ENCODE peak calls at places on chromosome 19, in seven cellular contexts. Q is HepG2, S is HCT116, G is K562, W is Panc1, P is upper lobe of left lung, V is GM23338. T is an unnamed sample.

GRCh38 chr19:58003153-58003828 is 671 bp upstream of the ZNF606 start:
- ATAC-seq in Q (no peak), S (no peak), G (no peak), W (peak), P (peak), V (peak), T (no peak)

GRCh38 chr19:13052447-13053232 is 50.0 kb downstream of the LYL1 start:
- ATAC-seq in Q (no peak), S (no peak), G (no peak), W (no peak), P (no peak), V (no peak), T (no peak)

GRCh38 chr19:28208745-28209144 is 1004.2 kb downstream of the UQCRFS1 start:
- ATAC-seq in Q (no peak), S (no peak), G (peak), W (no peak), P (no peak), V (peak), T (no peak)

GRCh38 chr19:6038634-6039405 is 60.9 kb upstream of the RANBP3 start:
- ATAC-seq in Q (no peak), S (no peak), G (no peak), W (no peak), P (no peak), V (no peak), T (no peak)

GRCh38 chr19:18840288-18841260 is 8.8 kb downstream of the UPF1 start:
- ATAC-seq in Q (peak), S (peak), G (no peak), W (peak), P (no peak), V (peak), T (no peak)

GRCh38 chr19:39603825-39604224 is 1.5 kb downstream of the LGALS13 start:
- ATAC-seq in Q (no peak), S (no peak), G (no peak), W (peak), P (no peak), V (no peak), T (no peak)

GRCh38 chr19:6030214-6030507 is 52.2 kb upstream of the RANBP3 start:
- ATAC-seq in Q (no peak), S (no peak), G (no peak), W (no peak), P (peak), V (no peak), T (no peak)

GRCh38 chr19:44615529-44616247 is 2.3 kb downstream of the IGSF23 start:
- ATAC-seq in Q (peak), S (no peak), G (no peak), W (no peak), P (no peak), V (peak), T (no peak)

GRCh38 chr19:14561832-14562351 is 10.0 kb downstream of the NDUFB7 start:
- ATAC-seq in Q (no peak), S (no peak), G (no peak), W (peak), P (no peak), V (peak), T (no peak)

GRCh38 chr19:38543286-38543806 is 74.4 kb downstream of the MAP4K1 start:
- ATAC-seq in Q (peak), S (no peak), G (peak), W (no peak), P (no peak), V (no peak), T (peak)

GRCh38 chr19:8096071-8096470 is 43.5 kb downstream of the CCL25 start:
- ATAC-seq in Q (no peak), S (no peak), G (no peak), W (no peak), P (no peak), V (no peak), T (no peak)

GRCh38 chr19:43699506-43700367 is 16.1 kb upstream of the IRGC start:
- ATAC-seq in Q (peak), S (no peak), G (peak), W (no peak), P (peak), V (peak), T (peak)

GRCh38 chr19:18698321-18699167 is 15.1 kb downstream of the CRTC1 start:
- ATAC-seq in Q (peak), S (peak), G (no peak), W (peak), P (no peak), V (no peak), T (no peak)

DNA sequence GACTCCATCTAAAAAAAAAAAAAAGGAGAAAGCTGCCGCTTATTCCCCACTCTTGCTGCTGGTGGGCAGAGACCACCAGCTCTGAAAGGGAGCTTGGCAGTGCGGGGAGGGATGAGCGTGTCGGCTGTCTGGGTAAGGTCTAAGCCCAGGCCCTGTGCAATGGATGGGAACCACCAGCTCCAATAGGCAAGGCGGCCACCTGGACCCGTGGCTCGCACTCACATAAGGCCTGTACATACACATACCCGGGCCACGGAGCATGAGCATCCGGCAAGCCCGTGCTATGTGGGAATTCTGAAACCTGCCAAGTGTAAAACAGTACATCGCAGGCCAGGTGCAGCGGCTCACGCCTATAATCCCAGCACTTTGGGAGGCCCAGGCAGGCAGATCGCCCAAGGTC is 56.6 kb upstream of the USE1 start:
- ATAC-seq in Q (no peak), S (no peak), G (no peak), W (no peak), P (no peak), V (no peak), T (no peak)
- H3K27ac ChIP-seq in Q (no peak), S (no peak), G (no peak), W (no peak), P (no peak), V (no peak), T (no peak)

GRCh38 chr19:16403151-16403977 is 68.4 kb downstream of the EPS15L1 start:
- ATAC-seq in Q (no peak), S (no peak), G (no peak), W (no peak), P (no peak), V (no peak), T (peak)
- TF ChIP-seq POLR2AphosphoS5 in Q (no peak), S (no peak), G (no peak), W (no peak), P (no peak), V (no peak), T (peak)

GRCh38 chr19:41399091-41399490 is 1.5 kb downstream of the BCKDHA start:
- ATAC-seq in Q (no peak), S (no peak), G (no peak), W (no peak), P (no peak), V (no peak), T (no peak)

GRCh38 chr19:41398042-41398403 is 405 bp downstream of the BCKDHA start:
- ATAC-seq in Q (no peak), S (peak), G (peak), W (no peak), P (no peak), V (no peak), T (no peak)

GRCh38 chr19:41401483-41401882 is 3.9 kb downstream of the BCKDHA start:
- ATAC-seq in Q (no peak), S (no peak), G (no peak), W (no peak), P (no peak), V (no peak), T (no peak)

GRCh38 chr19:41398603-41399002 is 985 bp downstream of the BCKDHA start:
- ATAC-seq in Q (peak), S (no peak), G (peak), W (no peak), P (no peak), V (no peak), T (no peak)

DNA sequence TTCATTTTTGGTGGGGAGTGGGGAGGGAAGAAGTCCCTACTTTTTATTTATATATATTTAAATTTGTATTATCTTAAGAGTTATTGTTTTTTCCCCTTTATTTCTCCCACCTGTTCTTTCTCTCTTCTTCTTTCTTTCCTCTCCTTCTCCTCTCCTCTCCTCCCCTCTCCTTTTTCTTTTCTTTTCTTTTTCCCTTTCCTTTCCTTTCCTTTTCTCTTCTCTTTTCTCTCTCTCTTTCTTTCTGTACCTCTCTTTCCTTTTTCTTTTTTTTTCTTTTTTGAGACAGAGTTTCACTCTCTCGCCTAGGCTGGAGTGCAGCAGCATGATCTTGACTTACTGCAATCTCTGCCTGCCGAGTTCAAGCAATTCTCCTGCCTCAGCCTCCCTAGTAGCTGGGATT is 1.9 kb downstream of the BCKDHA start:
- ATAC-seq in Q (no peak), S (no peak), G (no peak), W (no peak), P (no peak), V (no peak), T (no peak)
- H3K4me3 ChIP-seq in Q (no peak), S (no peak), G (no peak), W (no peak), P (no peak), V (no peak), T (no peak)

GRCh38 chr19:46371371-46371901 is 24.5 kb downstream of the PPP5C start:
- ATAC-seq in Q (no peak), S (no peak), G (no peak), W (no peak), P (no peak), V (no peak), T (no peak)
- H3K27ac ChIP-seq in Q (no peak), S (peak), G (no peak), W (no peak), P (peak), V (peak), T (no peak)

GRCh38 chr19:16657384-16657783 is 2.6 kb downstream of the SMIM7 start:
- ATAC-seq in Q (no peak), S (no peak), G (no peak), W (no peak), P (no peak), V (no peak), T (no peak)

GRCh38 chr19:16659464-16659831 is 496 bp downstream of the SMIM7 start:
- ATAC-seq in Q (peak), S (peak), G (peak), W (peak), P (no peak), V (no peak), T (no peak)

GRCh38 chr19:16660763-16661479 is at the start of gene TMEM38A:
- ATAC-seq in Q (peak), S (peak), G (peak), W (peak), P (peak), V (peak), T (peak)

GRCh38 chr19:16659832-16660708 is at the start of gene SMIM7:
- ATAC-seq in Q (peak), S (peak), G (peak), W (peak), P (peak), V (peak), T (peak)

GRCh38 chr19:16661480-16662034 is 618 bp downstream of the TMEM38A start:
- ATAC-seq in Q (no peak), S (no peak), G (no peak), W (no peak), P (no peak), V (peak), T (no peak)
- TF ChIP-seq POLR2AphosphoS5 in Q (no peak), S (no peak), G (no peak), W (no peak), P (no peak), V (no peak), T (peak)

DNA sequence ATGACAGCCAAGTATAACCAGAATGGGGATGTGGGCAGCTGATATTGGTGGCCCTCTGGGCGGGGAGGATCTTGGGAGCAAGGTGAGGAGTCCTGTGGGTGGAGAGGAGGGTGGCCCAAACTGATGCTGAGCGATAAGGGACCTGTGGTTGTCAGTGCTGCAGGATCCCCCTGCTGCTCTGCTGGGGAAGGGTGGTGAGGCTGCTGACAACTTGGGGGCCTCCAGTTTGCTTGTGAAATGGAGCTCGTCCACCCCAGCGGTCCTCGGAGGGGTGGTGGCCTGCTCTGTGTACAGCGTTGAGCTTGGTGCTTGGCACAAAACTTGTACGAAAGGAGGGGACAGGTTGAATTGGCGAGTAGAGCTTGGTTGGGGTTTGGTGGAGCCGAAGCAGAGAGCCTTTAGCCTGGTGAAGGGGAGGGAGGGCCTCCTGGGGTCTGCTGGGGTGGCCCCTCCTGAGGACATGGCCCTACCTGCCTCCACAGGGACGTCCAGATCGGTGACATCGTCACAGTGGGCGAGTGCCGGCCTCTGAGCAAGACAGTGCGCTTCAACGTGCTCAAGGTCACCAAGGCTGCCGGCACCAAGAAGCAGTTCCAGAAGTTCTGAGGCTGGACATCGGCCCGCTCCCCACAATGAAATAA is 2.9 kb downstream of the RPS11 start:
- ATAC-seq in Q (no peak), S (no peak), G (no peak), W (no peak), P (no peak), V (no peak), T (no peak)
- H3K4me3 ChIP-seq in Q (no peak), S (no peak), G (peak), W (no peak), P (no peak), V (peak), T (peak)

GRCh38 chr19:1288528-1289394 is 3.1 kb downstream of the EFNA2 start:
- ATAC-seq in Q (no peak), S (no peak), G (no peak), W (no peak), P (no peak), V (no peak), T (no peak)

GRCh38 chr19:1286451-1286858 is 782 bp downstream of the EFNA2 start:
- ATAC-seq in Q (no peak), S (no peak), G (no peak), W (no peak), P (no peak), V (no peak), T (no peak)

GRCh38 chr19:1287622-1288527 is 2.2 kb downstream of the EFNA2 start:
- ATAC-seq in Q (no peak), S (no peak), G (peak), W (peak), P (no peak), V (no peak), T (no peak)

GRCh38 chr19:1285737-1286360 is at the start of gene EFNA2:
- ATAC-seq in Q (no peak), S (peak), G (no peak), W (no peak), P (no peak), V (peak), T (peak)

DNA sequence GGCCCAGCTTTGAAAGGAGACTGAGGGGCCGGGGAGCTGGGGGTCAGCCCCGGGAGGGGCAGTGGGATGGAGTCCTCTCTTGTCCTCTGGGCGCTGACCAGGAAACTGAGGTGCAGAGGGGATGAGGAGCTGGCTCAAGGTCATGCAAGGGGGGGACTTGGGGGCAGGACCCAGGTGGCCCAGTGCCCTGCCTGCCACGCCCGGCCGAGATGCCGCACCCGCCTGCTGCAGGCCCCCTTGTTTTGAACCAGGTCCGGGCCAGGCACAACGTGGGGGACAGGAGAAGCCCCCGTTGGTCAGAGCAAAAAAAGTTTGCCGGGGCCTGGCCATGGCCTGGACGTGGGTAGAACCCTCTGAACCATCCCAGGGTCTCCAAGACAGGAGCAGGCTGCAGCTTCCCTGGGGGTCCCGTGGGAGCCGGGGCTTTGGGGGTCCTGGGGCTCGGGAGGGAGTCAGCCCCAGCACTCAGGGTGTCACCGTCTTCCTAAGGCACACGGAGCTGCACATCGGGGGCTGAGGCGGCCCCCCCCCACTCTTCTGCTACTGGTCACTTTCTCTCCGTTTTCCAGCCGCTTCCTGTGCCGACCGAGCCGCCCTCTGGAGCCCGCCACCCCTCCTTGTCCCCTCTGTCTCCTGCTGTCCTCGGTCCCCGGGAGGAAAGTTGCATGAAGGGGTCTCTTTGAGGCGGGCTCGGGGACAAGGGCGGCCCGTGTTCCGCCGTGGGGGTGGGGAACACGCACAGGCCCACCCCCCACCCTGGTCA is 1.4 kb downstream of the EFNA2 start:
- ATAC-seq in Q (no peak), S (no peak), G (no peak), W (no peak), P (no peak), V (no peak), T (no peak)
- H3K27ac ChIP-seq in Q (peak), S (peak), G (no peak), W (peak), P (no peak), V (no peak), T (no peak)

DNA sequence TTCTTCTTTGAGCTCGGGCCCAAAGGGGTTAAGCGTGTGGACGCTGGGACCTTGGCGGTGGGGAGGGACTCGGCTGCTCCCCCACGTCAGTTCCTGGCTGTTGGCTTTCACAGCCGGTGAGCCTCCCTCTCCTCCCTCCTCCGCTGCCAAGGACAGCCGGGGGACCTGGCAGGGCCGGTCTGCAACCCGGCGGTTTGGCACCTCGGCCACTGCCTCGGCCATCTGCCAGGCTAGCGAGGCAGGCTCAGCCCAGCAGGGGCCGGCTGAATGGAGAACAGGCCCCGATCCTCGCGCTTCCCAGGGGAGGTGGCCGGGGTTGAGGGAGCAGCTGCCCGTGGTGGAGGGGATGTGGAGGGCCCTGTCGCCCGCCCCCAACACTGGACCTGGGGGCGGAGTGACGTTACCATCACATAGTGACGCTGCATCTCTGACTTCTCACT is 5.0 kb downstream of the TLE5 start:
- ATAC-seq in Q (no peak), S (no peak), G (no peak), W (peak), P (peak), V (peak), T (peak)
- TF ChIP-seq POLR2AphosphoS5 in Q (no peak), S (no peak), G (no peak), W (no peak), P (peak), V (no peak), T (peak)

DNA sequence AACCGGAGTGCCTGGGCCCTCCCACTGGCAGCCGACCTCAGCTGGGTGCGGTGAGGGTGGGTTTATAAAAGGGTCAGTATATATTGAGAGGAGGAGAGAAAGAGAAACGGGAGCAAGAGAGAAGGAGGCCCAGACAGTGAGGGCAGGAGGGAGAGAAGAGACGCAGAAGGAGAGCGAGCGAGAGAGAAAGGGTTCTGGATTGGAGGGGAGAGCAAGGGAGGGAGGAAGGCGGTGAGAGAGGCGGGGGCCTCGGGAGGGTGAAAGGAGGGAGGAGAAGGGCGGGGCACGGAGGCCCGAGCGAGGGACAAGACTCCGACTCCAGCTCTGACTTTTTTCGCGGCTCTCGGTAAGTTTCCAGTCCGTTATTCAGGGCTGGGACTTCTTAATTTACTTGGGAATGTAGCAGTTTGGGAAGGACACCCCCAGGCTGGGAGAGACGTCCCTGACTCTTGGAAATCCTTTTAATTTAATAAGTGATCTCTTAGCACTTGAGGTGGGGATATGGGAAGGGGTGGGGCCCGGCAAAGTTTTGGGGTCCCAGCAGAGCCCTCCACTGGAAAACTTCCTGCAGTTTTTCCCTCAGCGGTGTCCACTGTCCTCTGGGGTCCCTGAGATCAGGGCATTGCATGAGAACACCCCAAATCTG is at the start of gene EMP3:
- ATAC-seq in Q (no peak), S (peak), G (peak), W (peak), P (peak), V (peak), T (peak)
- H3K4me3 ChIP-seq in Q (peak), S (peak), G (peak), W (peak), P (peak), V (peak), T (peak)

GRCh38 chr19:55431183-55431582 is 11.9 kb downstream of the SHISA7 start:
- ATAC-seq in Q (no peak), S (no peak), G (no peak), W (no peak), P (no peak), V (no peak), T (no peak)

GRCh38 chr19:55433292-55433691 is 9.8 kb downstream of the SHISA7 start:
- ATAC-seq in Q (no peak), S (no peak), G (no peak), W (no peak), P (no peak), V (no peak), T (no peak)

GRCh38 chr19:55435020-55435419 is 8.1 kb downstream of the SHISA7 start:
- ATAC-seq in Q (no peak), S (no peak), G (no peak), W (no peak), P (no peak), V (no peak), T (no peak)

GRCh38 chr19:55434356-55434755 is 8.7 kb downstream of the SHISA7 start:
- ATAC-seq in Q (no peak), S (no peak), G (no peak), W (no peak), P (no peak), V (no peak), T (no peak)

GRCh38 chr19:55432355-55432959 is 10.6 kb downstream of the SHISA7 start:
- ATAC-seq in Q (no peak), S (peak), G (no peak), W (no peak), P (no peak), V (no peak), T (no peak)
- H3K27ac ChIP-seq in Q (no peak), S (no peak), G (no peak), W (no peak), P (no peak), V (no peak), T (no peak)

T was measured in gastroesophageal sphincter.